ENCODE peak calls at places on chromosomes 12 and 14, in five cellular contexts. J is HTR-8/SVneo, L is IMR-90, I is glutamatergic neuron, T is fibroblast of lung. X is an unnamed sample.

GRCh38 chr12:100896192-100896591 is 101.6 kb downstream of the ANO4 start:
- DNase-seq in L (no peak), T (no peak), J (no peak), I (no peak), X (no peak)

GRCh38 chr14:65927871-65928270 is 515.3 kb downstream of the FUT8 start:
- DNase-seq in T (no peak), J (no peak), I (no peak), L (no peak), X (no peak)

GRCh38 chr14:56117765-56118610 is at the start of gene PELI2:
- DNase-seq in I (peak), J (peak), T (peak), L (peak), X (peak)

GRCh38 chr14:24368562-24369252 is 723 bp downstream of the NFATC4 start:
- DNase-seq in L (peak), I (peak), J (peak), T (peak), X (peak)

GRCh38 chr12:12405882-12406281 is 49.0 kb downstream of the BORCS5 start:
- DNase-seq in J (no peak), T (no peak), I (no peak), L (no peak), X (no peak)

GRCh38 chr12:2395352-2395977 is 342.7 kb downstream of the CACNA1C start:
- DNase-seq in T (peak), I (peak), J (peak), L (peak), X (peak)

GRCh38 chr12:49539406-49540228 is 787 bp downstream of the KCNH3 start:
- DNase-seq in T (no peak), I (no peak), J (no peak), L (no peak), X (no peak)

GRCh38 chr14:101519090-101519489 is 42.2 kb upstream of the DIO3 start:
- DNase-seq in J (no peak), I (no peak), L (no peak), T (no peak), X (no peak)

GRCh38 chr12:120194534-120195395 is at the start of gene GCN1:
- DNase-seq in I (peak), T (peak), L (peak), J (peak), X (peak)

GRCh38 chr14:51852541-51852940 is 7.9 kb upstream of the GNG2 start:
- DNase-seq in I (no peak), J (no peak), T (peak), L (peak), X (no peak)

GRCh38 chr12:6187948-6188793 is 12.0 kb upstream of the CD9 start:
- DNase-seq in T (no peak), L (no peak), J (no peak), I (no peak), X (no peak)

GRCh38 chr12:106323537-106323936 is 21.0 kb downstream of the TCP11L2 start:
- DNase-seq in L (no peak), T (no peak), I (no peak), J (no peak), X (no peak)

GRCh38 chr12:52656616-52657015 is 4.6 kb upstream of the KRT2 start:
- DNase-seq in J (no peak), I (no peak), T (no peak), L (no peak), X (no peak)

GRCh38 chr12:132340266-132341035 is 11.1 kb upstream of the GALNT9 start:
- DNase-seq in T (no peak), J (no peak), I (no peak), L (no peak), X (no peak)

GRCh38 chr14:52307870-52308269 is 6.2 kb upstream of the PTGER2 start:
- DNase-seq in I (no peak), T (no peak), J (no peak), L (no peak), X (no peak)

GRCh38 chr12:96472384-96472783 is 17.0 kb upstream of the CFAP54 start:
- DNase-seq in L (no peak), I (no peak), T (peak), J (no peak), X (no peak)

GRCh38 chr12:79373896-79374499 is 316.8 kb downstream of the PAWR start:
- DNase-seq in L (peak), J (peak), T (peak), I (peak), X (peak)

GRCh38 chr12:34290191-34290995 is 268.1 kb downstream of the ALG10 start:
- DNase-seq in T (no peak), L (no peak), J (no peak), I (no peak), X (no peak)

GRCh38 chr12:26239508-26240328 is 44.3 kb downstream of the SSPN start:
- DNase-seq in I (no peak), J (peak), L (peak), T (peak), X (no peak)

GRCh38 chr14:95486875-95487668 is 29.4 kb downstream of the SYNE3 start:
- DNase-seq in I (no peak), J (no peak), T (no peak), L (no peak), X (no peak)

GRCh38 chr12:82082476-82082875 is 275.7 kb downstream of the CCDC59 start:
- DNase-seq in L (no peak), I (no peak), T (no peak), J (no peak), X (no peak)

GRCh38 chr12:3611853-3612703 is 121.1 kb downstream of the PRMT8 start:
- DNase-seq in J (no peak), L (no peak), T (no peak), I (no peak), X (no peak)

GRCh38 chr12:129790331-129790730 is 113.5 kb downstream of the TMEM132D start:
- DNase-seq in L (no peak), I (no peak), J (no peak), T (no peak), X (no peak)

GRCh38 chr12:121963341-121964018 is 45.1 kb downstream of the CFAP251 start:
- DNase-seq in J (no peak), T (no peak), L (no peak), I (no peak), X (no peak)

X was measured in endothelial cell of umbilical vein.